ENCODE peak calls at places on chromosomes 13 and 19, in nine cellular contexts. Z, T, V, I, A, Q, S, U and W are unnamed samples.
A peak's percentile ranks its signal among the peaks of the same experiment; 100 is the strongest.

GRCh38 chr13:40236566-40237168 is 429.8 kb downstream of the FOXO1 start:
- ATAC-seq in Z (no peak), A (no peak), U (peak; percentile 82), T (peak; percentile 27), Q (peak; percentile 56), S (no peak), I (no peak), V (peak; percentile 86), W (peak; percentile 78)

GRCh38 chr19:4829001-4829712 is 2.4 kb downstream of the TICAM1 start:
- ATAC-seq in Z (peak; percentile 63), U (peak; percentile 12), Q (no peak), T (no peak), S (no peak), V (no peak), I (no peak), A (no peak), W (no peak)

GRCh38 chr13:99415851-99416331 is 85.4 kb upstream of the TM9SF2 start:
- ATAC-seq in S (no peak), T (no peak), V (no peak), U (no peak), I (peak; percentile 65), Q (no peak), Z (no peak), A (no peak), W (no peak)

GRCh38 chr13:35723061-35723461 is 246.6 kb upstream of the MAB21L1 start:
- ATAC-seq in A (no peak), U (peak; percentile 95), Q (peak; percentile 16), Z (no peak), S (no peak), I (no peak), V (peak; percentile 83), T (no peak), W (peak; percentile 81)

GRCh38 chr13:98751397-98752110 is 918 bp downstream of the SLC15A1 start:
- ATAC-seq in Q (peak; percentile 25), S (peak; percentile 84), T (no peak), U (peak; percentile 39), A (no peak), Z (no peak), I (peak; percentile 18), V (peak; percentile 29), W (no peak)

GRCh38 chr19:11887247-11887617 is 350 bp upstream of the ZNF69 start:
- ATAC-seq in Q (peak; percentile 12), Z (peak; percentile 16), U (peak; percentile 63), A (peak; percentile 19), T (peak; percentile 15), S (peak; percentile 49), V (peak; percentile 65), I (peak; percentile 10), W (peak; percentile 38)

GRCh38 chr19:23002690-23003422 is at the start of gene ZNF728:
- ATAC-seq in Z (no peak), A (no peak), U (peak; percentile 90), I (no peak), S (no peak), Q (peak; percentile 41), V (peak; percentile 89), T (peak; percentile 81), W (peak; percentile 94)

GRCh38 chr19:4337906-4338440 is 654 bp downstream of the STAP2 start:
- ATAC-seq in Q (no peak), S (no peak), A (no peak), I (no peak), Z (no peak), T (no peak), U (no peak), V (no peak), W (no peak)

GRCh38 chr19:18761531-18762110 is 29.5 kb downstream of the COMP start:
- ATAC-seq in V (peak; percentile 21), Q (no peak), I (no peak), S (no peak), T (no peak), A (no peak), Z (no peak), U (peak; percentile 10), W (no peak)

GRCh38 chr13:25180795-25181537 is 8.9 kb upstream of the AMER2 start:
- ATAC-seq in I (no peak), S (peak; percentile 71), V (no peak), T (no peak), Z (peak; percentile 52), A (no peak), Q (no peak), U (no peak), W (no peak)

GRCh38 chr19:17829855-17830566 is 8.7 kb upstream of the INSL3 start:
- ATAC-seq in T (peak; percentile 17), I (no peak), S (peak; percentile 67), V (no peak), Q (peak; percentile 16), A (no peak), U (peak; percentile 49), Z (no peak), W (peak; percentile 50)

GRCh38 chr19:4065430-4066175 is 1.1 kb downstream of the ZBTB7A start:
- ATAC-seq in Z (peak; percentile 72), S (peak; percentile 81), T (peak; percentile 88), V (peak; percentile 91), A (peak; percentile 74), U (peak; percentile 88), Q (peak; percentile 82), I (peak; percentile 76), W (peak; percentile 89)